ENCODE peak calls at places on chromosomes 11 and 22, in six cellular contexts. D is IMR-90, J is mesendoderm, H is H1, N is neuronal stem cell, L is trophoblast cell. A is an unnamed sample.

GRCh38 chr11:118219696-118220095 is 5.1 kb downstream of the JAML start:
- DNase-seq in L (no peak), J (no peak), N (no peak), D (no peak), H (no peak), A (no peak)

GRCh38 chr11:67667490-67668190 is 6.8 kb downstream of the ALDH3B2 start:
- DNase-seq in H (no peak), J (no peak), D (no peak), N (no peak), L (no peak), A (no peak)

GRCh38 chr22:19455585-19456370 is 8.3 kb upstream of the C22orf39 start:
- DNase-seq in N (no peak), D (peak), L (no peak), H (no peak), J (no peak), A (peak)

GRCh38 chr11:30016588-30017363 is at the start of gene KCNA4:
- DNase-seq in N (peak), H (peak), J (peak), D (no peak), L (no peak), A (no peak)

GRCh38 chr11:125132071-125132470 is 20.6 kb upstream of the TMEM218 start:
- DNase-seq in J (no peak), D (peak), N (no peak), H (no peak), L (no peak), A (no peak)

GRCh38 chr11:76783901-76784813 is 1.0 kb downstream of the TSKU start:
- DNase-seq in J (peak), L (peak), D (peak), N (peak), H (peak), A (peak)

GRCh38 chr11:60858731-60859464 is 3.1 kb upstream of the PTGDR2 start:
- DNase-seq in L (no peak), J (no peak), N (no peak), D (no peak), H (no peak), A (no peak)

GRCh38 chr22:26673485-26673884 is 16.1 kb downstream of the MIAT start:
- DNase-seq in N (no peak), H (no peak), D (no peak), J (no peak), L (no peak), A (peak)

GRCh38 chr22:37062366-37062655 is 10.8 kb downstream of the KCTD17 start:
- DNase-seq in D (no peak), L (no peak), H (no peak), J (no peak), N (no peak), A (no peak)

GRCh38 chr11:67584205-67584880 is 731 bp downstream of the GSTP1 start:
- DNase-seq in L (peak), H (peak), N (no peak), J (peak), D (peak), A (peak)

GRCh38 chr22:35150163-35151107 is 84.5 kb downstream of the ISX start:
- DNase-seq in D (peak), L (peak), J (peak), N (peak), H (peak), A (peak)

GRCh38 chr11:3051435-3052108 is 5.7 kb downstream of the CARS1 start:
- DNase-seq in J (peak), N (no peak), D (no peak), L (no peak), H (no peak), A (no peak)

GRCh38 chr11:117717485-117718314 is 79.3 kb downstream of the DSCAML1 start:
- DNase-seq in L (peak), J (peak), D (no peak), H (peak), N (no peak), A (no peak)

GRCh38 chr22:46070722-46071450 is 79.4 kb upstream of the PPARA start:
- DNase-seq in H (peak), D (peak), J (peak), L (no peak), N (no peak), A (peak)

GRCh38 chr22:35838849-35839646 is 121.4 kb downstream of the APOL5 start:
- DNase-seq in H (no peak), N (peak), J (peak), L (no peak), D (peak), A (peak)

GRCh38 chr11:87141322-87141721 is 103.6 kb downstream of the TMEM135 start:
- DNase-seq in N (no peak), D (no peak), J (no peak), L (no peak), H (no peak), A (no peak)

GRCh38 chr22:25960375-25960774 is 208.9 kb upstream of the SEZ6L start:
- DNase-seq in N (no peak), J (peak), L (no peak), H (no peak), D (no peak), A (no peak)

GRCh38 chr22:46245515-46245914 is 4.6 kb downstream of the CDPF1 start:
- DNase-seq in L (no peak), H (no peak), J (no peak), D (no peak), N (no peak), A (no peak)

GRCh38 chr11:116112031-116112935 is 608.1 kb upstream of the CADM1 start:
- DNase-seq in H (no peak), N (no peak), L (no peak), J (no peak), D (no peak), A (no peak)

GRCh38 chr11:36056160-36056751 is 112.4 kb downstream of the LDLRAD3 start:
- DNase-seq in H (peak), D (peak), J (peak), N (no peak), L (peak), A (no peak)

GRCh38 chr11:5968394-5968793 is at the start of gene OR56A5:
- DNase-seq in L (no peak), D (no peak), J (no peak), N (no peak), H (no peak), A (no peak)

GRCh38 chr22:39150848-39151215 is 1.6 kb downstream of the CBX7 start:
- DNase-seq in J (no peak), N (no peak), D (no peak), H (no peak), L (no peak), A (no peak)

GRCh38 chr22:39351689-39352214 is 2.0 kb downstream of the SYNGR1 start:
- DNase-seq in J (peak), H (no peak), D (peak), L (no peak), N (no peak), A (peak)

GRCh38 chr11:126147268-126148111 is 64.0 kb downstream of the RPUSD4 start:
- DNase-seq in J (peak), D (no peak), H (no peak), L (no peak), N (peak), A (peak)

GRCh38 chr11:112834277-112834755 is 126.9 kb upstream of the NCAM1 start:
- DNase-seq in J (peak), H (no peak), L (no peak), N (no peak), D (no peak), A (no peak)

GRCh38 chr11:107859459-107860239 is 1.1 kb upstream of the SLC35F2 start:
- DNase-seq in J (no peak), N (no peak), H (peak), L (no peak), D (no peak), A (peak)

GRCh38 chr22:40323681-40324083 is 22.6 kb upstream of the ADSL start:
- DNase-seq in D (no peak), H (no peak), N (no peak), J (no peak), L (no peak), A (no peak)

GRCh38 chr11:109641549-109641948 is 219.6 kb downstream of the C11orf87 start:
- DNase-seq in D (peak), L (no peak), J (peak), H (no peak), N (peak), A (peak)

GRCh38 chr22:29718949-29719893 is 582 bp upstream of the CABP7 start:
- DNase-seq in J (no peak), N (no peak), D (no peak), L (no peak), H (no peak), A (no peak)

GRCh38 chr22:27292542-27293298 is 508.8 kb downstream of the MN1 start:
- DNase-seq in L (no peak), J (no peak), N (no peak), H (no peak), D (no peak), A (no peak)

GRCh38 chr11:133905677-133906156 is 51.1 kb downstream of the IGSF9B start:
- DNase-seq in J (no peak), D (no peak), H (no peak), L (no peak), N (no peak), A (no peak)

GRCh38 chr11:95563173-95563572 is 226.4 kb downstream of the FAM76B start:
- DNase-seq in J (peak), H (no peak), N (no peak), L (no peak), D (peak), A (peak)

GRCh38 chr11:134047586-134047999 is 21.3 kb upstream of the JAM3 start:
- DNase-seq in J (no peak), H (no peak), N (no peak), D (peak), L (no peak), A (peak)

GRCh38 chr11:33234397-33235168 is 22.6 kb upstream of the HIPK3 start:
- DNase-seq in J (no peak), D (peak), L (no peak), N (no peak), H (no peak), A (no peak)

GRCh38 chr22:27129266-27129665 is 471.9 kb downstream of the MIAT start:
- DNase-seq in L (peak), D (peak), J (no peak), H (no peak), N (no peak), A (peak)

GRCh38 chr11:59180168-59180567 is 8.2 kb downstream of the DTX4 start:
- DNase-seq in L (no peak), J (no peak), H (no peak), N (no peak), D (no peak), A (no peak)

GRCh38 chr22:42364641-42365336 is 67.4 kb downstream of the NFAM1 start:
- DNase-seq in H (no peak), D (peak), N (no peak), L (no peak), J (no peak), A (no peak)

GRCh38 chr22:38706101-38706884 is 549 bp downstream of the GTPBP1 start:
- DNase-seq in H (peak), J (peak), N (no peak), D (peak), L (no peak), A (peak)

DNA sequence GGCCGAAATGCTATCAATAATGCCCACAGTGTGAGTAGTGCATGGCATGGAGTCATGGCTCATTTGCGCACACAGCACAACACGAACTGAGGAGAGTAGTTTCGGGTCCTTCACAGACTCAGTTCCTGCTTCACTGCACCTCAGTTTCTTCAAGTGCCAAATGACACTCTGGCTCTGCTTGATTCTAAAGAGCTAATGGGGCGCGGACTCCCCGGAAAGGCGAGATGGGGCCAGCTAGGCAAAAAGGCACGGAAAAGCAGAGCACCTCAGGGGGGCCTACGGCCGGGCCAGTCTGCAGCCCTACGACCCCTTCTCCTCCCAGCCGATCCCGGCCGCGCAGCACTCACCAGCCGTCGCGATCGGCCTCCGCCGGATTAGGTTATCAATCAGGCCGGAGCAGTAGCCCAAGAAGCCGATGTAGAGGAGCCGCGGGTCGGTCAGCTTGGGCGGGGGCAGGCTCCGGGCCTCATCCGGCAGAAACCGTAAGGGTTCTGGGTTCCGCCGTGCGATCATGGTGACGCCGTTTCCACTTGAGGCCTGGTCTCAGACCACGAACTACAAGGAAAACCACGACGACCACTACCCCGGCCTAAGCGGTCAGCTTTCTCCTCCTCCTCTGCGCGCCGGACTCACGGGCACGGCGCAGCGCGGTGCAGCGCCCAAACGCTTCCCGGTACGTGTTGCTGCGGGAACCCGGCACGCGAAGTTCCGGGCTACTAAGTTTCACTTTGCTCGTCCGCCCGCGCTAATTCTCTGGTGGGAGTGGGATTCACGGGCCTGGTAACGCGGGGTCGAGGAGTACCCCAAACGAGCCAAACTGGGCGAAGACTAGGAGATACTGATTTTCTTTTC is at the start of gene NDUFC2:
- DNase-seq in D (peak), N (peak), J (peak), H (peak), L (peak), A (peak)
- H3K4me3 ChIP-seq in D (peak), N (peak), J (peak), H (peak), L (peak), A (peak)

GRCh38 chr11:131978351-131978750 is 607.9 kb downstream of the NTM start:
- DNase-seq in L (no peak), D (no peak), H (no peak), N (no peak), J (peak), A (no peak)

GRCh38 chr11:131982154-131982553 is 611.7 kb downstream of the NTM start:
- DNase-seq in L (no peak), J (peak), N (peak), D (no peak), H (peak), A (no peak)

GRCh38 chr11:131979364-131979763 is 608.9 kb downstream of the NTM start:
- DNase-seq in H (no peak), L (no peak), N (no peak), J (no peak), D (no peak), A (no peak)

GRCh38 chr11:131980199-131980598 is 609.8 kb downstream of the NTM start:
- DNase-seq in L (no peak), J (no peak), N (no peak), D (no peak), H (no peak), A (no peak)

GRCh38 chr11:131980878-131981668 is 610.7 kb downstream of the NTM start:
- DNase-seq in J (no peak), L (no peak), D (no peak), H (no peak), N (no peak), A (peak)
- H2AK5ac ChIP-seq in J (no peak), L (no peak), D (no peak), H (peak), N (peak), A (peak)

DNA sequence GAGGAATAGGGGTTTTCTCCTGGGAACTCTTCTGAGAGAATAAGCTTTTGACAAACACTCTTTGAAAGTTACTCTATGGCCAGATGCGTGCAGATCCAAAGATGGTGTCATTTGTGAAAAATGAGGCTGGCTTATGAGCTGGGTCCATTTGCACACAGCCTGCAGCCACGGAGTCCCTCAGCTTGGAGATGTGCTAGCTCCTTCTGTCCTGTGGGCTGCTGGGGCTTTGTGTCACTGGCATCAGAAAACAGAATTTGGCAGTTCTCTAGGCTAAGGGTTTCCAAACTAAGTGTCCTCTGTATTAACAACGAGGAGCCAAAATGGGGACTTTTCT is 702.4 kb downstream of the NTM start:
- DNase-seq in J (no peak), H (no peak), N (no peak), L (no peak), D (peak), A (peak)
- H3K4me3 ChIP-seq in J (no peak), H (no peak), N (no peak), L (no peak), D (no peak), A (peak)

DNA sequence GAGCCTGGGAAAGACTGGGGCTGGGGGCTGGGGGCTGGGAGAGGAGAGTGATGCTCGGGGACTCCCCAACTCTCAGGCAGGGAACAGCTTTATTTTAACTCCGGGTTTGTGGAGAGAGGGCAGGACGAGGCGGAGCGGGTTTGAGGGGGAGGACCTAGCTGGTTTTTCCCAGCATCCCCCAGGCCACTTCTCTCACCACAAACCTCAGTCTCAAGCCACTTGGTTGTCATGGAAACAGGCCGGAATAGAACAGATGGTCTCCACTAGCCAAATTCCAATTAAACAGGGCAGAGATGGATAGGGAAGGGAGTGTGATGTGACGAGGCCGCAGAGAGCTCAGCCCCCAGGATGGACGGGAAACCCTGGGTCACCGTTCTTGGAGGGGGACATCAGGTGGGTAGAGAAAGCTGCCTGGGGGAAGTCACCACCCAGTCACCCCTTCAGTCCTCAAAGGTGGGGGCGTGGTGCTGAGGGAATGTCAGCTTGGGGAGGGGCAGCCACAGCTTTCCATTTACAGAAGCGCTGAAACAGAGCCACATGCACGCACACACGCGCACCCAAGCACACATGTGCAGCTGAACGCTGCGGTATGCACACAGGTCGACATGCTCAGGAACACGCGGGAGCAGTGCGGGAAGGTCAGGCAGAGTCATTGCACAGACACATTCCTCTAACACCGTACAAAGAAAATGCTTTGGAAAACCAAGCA is 19.2 kb downstream of the NECTIN1 start:
- DNase-seq in H (no peak), L (no peak), J (peak), N (peak), D (peak), A (peak)
- H2AK5ac ChIP-seq in H (peak), L (no peak), J (no peak), N (peak), D (no peak), A (no peak)

A was measured in mesenchymal stem cell.